ENCODE peak calls at places on chromosome 12, in eight cellular contexts. S is stomach, Q is neural progenitor cell, W is brain microvascular endothelial cell, H is cardiac muscle cell, X is activated B cell treated with CpG ODN at 0.5 μM for 24 hours, Z is HepG2, F is HFFc6. J is an unnamed sample.

GRCh38 chr12:107228076-107228475 is 134.7 kb upstream of the CRY1 start:
- DNase-seq in F (no peak), H (no peak), Z (no peak), S (no peak), X (no peak), W (no peak), Q (peak), J (no peak)

GRCh38 chr12:96371787-96372699 is 28.2 kb downstream of the CDK17 start:
- DNase-seq in W (no peak), Q (peak), F (no peak), X (no peak), H (no peak), Z (no peak), S (no peak), J (no peak)

GRCh38 chr12:61536525-61536924 is 723.7 kb upstream of the USP15 start:
- DNase-seq in F (no peak), H (no peak), Z (no peak), X (no peak), Q (no peak), W (peak), S (no peak), J (no peak)

GRCh38 chr12:46452061-46452615 is 79.6 kb upstream of the SLC38A2 start:
- DNase-seq in F (peak), W (no peak), Q (no peak), H (no peak), X (no peak), Z (peak), S (no peak), J (no peak)

GRCh38 chr12:28955921-28956320 is 193.2 kb upstream of the FAR2 start:
- DNase-seq in F (no peak), W (no peak), Q (no peak), X (no peak), S (no peak), H (no peak), Z (no peak), J (no peak)

GRCh38 chr12:92431146-92431545 is 271.6 kb upstream of the PLEKHG7 start:
- DNase-seq in W (no peak), Z (no peak), Q (peak), F (no peak), X (peak), S (no peak), H (no peak), J (peak)

GRCh38 chr12:115528466-115528865 is 749.0 kb downstream of the MED13L start:
- DNase-seq in W (no peak), F (peak), S (no peak), H (no peak), Z (no peak), Q (no peak), X (no peak), J (no peak)

GRCh38 chr12:132491349-132491663 is 1.4 kb downstream of the FBRSL1 start:
- DNase-seq in F (no peak), Q (no peak), S (no peak), Z (peak), H (no peak), W (no peak), X (no peak), J (no peak)

GRCh38 chr12:26118356-26118755 is 6.5 kb downstream of the BHLHE41 start:
- DNase-seq in X (no peak), S (no peak), Q (no peak), W (no peak), H (no peak), F (no peak), Z (no peak), J (no peak)

GRCh38 chr12:108975024-108975593 is 45.8 kb downstream of the SVOP start:
- DNase-seq in F (no peak), Q (no peak), S (no peak), W (no peak), Z (no peak), X (no peak), H (no peak), J (no peak)

GRCh38 chr12:52606581-52607241 is 5.4 kb upstream of the KRT72 start:
- DNase-seq in F (no peak), X (no peak), H (no peak), Q (no peak), W (no peak), Z (no peak), S (no peak), J (no peak)

GRCh38 chr12:107822356-107822755 is 47.9 kb downstream of the ASCL4 start:
- DNase-seq in H (no peak), W (no peak), Q (peak), F (no peak), X (no peak), Z (no peak), S (no peak), J (no peak)

GRCh38 chr12:116534341-116535121 is 24.6 kb upstream of the MAP1LC3B2 start:
- DNase-seq in Q (peak), F (no peak), H (no peak), Z (no peak), S (no peak), X (no peak), W (no peak), J (no peak)

GRCh38 chr12:59283012-59283411 is 312.8 kb upstream of the SLC16A7 start:
- DNase-seq in F (no peak), W (no peak), X (no peak), Z (no peak), H (no peak), Q (peak), S (no peak), J (no peak)

DNA sequence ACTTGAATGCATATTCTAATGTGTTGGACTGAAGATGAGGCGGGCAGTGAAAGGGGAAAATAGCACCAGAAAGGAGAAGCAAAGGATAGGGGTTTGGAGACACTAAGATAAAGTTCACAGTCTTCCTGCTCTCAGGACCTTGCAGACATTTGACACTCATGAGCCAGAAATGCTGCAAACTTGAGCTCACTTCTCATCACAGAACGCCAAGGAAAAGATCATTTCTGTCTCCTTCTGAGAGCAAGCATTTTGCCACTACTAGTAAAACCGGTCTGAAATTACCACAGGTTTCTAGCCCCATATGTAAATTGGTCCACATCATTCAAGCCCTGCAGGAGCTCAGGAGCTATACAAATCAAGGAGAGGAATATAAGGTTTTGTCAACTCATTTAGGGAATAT is 44.6 kb upstream of the ANO2 start:
- DNase-seq in W (no peak), X (no peak), Z (no peak), F (no peak), Q (no peak), S (no peak), H (no peak), J (no peak)
- TF ChIP-seq CTCF in W (no peak), X (no peak), Z (no peak), F (no peak), Q (no peak), S (no peak), H (no peak), J (no peak)

DNA sequence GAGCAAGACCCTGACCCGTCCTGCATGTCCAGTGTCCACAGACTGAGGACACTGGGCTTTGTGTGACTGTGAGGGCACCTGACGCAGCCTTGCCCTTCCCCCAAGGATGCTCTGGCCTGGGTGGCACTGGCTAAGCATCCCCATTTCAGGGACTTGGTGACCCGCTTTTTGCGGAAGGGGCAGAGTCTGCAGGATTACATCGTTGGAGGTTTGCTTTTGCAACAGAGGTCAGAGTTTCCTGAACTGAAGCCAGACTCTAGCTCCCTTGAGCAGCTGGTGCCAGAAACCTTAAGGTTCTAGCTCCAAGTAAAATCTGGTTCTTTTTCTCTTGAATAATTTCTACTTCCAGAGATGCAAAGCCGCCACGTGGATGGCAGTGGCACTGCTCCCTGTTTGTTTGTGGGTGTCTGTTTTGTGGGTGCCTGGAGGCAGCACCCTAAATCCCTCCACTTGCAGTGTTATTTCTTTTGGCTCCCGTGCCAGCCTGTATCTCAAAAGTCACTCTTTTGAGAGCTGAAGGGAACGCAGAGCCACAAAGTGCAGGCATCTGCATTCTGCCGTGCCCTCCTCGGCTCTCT is 184.7 kb downstream of the TSPAN9 start:
- DNase-seq in Q (no peak), Z (no peak), H (no peak), X (no peak), F (no peak), W (no peak), S (no peak), J (no peak)
- TF ChIP-seq CTCF in Q (no peak), Z (no peak), H (peak), X (no peak), F (peak), W (peak), S (no peak), J (no peak)

GRCh38 chr12:112450725-112451124 is 32.0 kb downstream of the PTPN11 start:
- DNase-seq in X (no peak), S (no peak), F (no peak), Z (no peak), H (no peak), W (no peak), Q (no peak), J (no peak)
- TF ChIP-seq CTCF in X (no peak), S (no peak), F (no peak), Z (peak), H (no peak), W (no peak), Q (peak), J (no peak)

DNA sequence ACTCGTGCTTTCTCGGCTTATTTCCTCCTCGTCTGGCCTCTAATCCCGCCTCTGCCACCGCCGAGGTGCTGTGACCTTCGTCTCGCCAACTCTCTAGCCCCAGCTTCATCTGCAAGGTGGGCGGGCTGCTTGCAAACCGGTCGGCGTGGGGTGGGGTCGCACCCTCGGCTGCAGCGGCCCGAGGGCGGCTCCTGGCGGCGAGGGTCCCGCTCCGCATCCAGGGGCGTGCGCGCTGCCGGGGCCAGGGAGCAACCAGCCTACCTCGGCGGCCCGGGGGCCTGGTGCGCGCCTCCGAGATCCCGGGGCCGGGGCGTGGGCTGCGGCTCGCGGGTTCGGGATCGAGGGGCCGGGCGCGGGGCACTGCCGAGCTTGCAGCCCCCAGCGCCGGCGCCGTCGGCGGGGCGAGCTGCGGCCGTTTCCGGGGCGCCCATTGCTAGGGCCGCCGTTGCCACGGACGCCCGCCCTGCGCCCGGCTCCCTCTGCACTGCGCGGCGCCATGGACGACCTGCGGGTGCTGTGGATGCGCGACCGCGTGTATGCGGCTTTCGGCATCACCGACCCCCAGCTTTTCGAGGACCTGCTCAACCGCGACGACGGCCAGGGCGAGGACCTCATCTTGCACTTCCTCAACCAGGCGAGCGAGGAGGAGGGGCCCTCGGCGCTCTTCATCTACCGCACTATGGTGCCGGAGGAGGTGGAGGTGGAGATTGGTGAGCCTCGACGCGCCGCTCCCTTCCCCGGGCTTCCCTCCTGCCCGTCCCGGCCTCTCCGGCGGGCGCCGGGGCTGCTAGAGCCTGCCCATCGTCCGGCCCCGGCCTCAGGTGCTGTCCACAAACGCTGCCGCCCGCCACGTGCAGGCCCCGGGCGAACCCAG is at the start of gene DNAH10:
- DNase-seq in F (no peak), H (peak), W (no peak), S (no peak), Z (peak), X (peak), Q (peak), J (peak)
- TF ChIP-seq CTCF in F (peak), H (peak), W (no peak), S (no peak), Z (peak), X (no peak), Q (peak), J (peak)

DNA sequence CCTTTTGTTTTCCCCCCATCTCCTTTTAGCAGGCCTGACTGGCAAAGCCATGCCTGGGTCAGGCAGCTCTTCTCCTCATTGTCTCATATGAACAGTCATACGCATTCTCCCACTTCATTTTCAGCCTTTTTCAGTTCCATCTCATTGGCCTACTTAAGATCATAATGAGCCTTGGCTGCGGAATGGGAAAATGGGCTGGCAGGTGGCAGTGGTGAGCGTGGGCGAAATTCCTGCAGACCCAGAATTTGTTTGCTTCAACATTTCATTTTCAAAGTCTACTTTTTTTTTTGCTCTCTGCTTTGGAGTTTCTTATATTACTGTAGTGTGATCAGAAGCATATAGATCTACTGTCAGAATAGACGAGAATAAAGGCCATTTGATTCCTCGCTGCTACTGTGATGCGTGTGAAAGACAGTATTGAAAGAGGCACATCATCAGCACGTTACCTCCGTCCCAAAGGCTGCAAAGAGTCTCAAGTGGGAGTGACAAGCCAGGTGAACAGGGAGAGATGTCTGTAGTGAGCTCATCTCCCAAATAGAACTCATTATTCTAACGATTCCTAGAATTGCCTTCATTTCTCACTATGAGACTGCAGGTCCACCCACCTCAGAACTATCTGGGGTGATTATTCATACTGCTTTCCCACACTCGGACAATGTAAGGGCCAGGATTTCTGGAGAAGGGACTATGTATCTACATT is 73.7 kb downstream of the TBK1 start:
- DNase-seq in H (no peak), F (no peak), X (no peak), W (no peak), S (no peak), Q (no peak), Z (no peak), J (no peak)
- TF ChIP-seq CTCF in H (no peak), F (no peak), X (no peak), W (no peak), S (no peak), Q (peak), Z (no peak), J (no peak)

DNA sequence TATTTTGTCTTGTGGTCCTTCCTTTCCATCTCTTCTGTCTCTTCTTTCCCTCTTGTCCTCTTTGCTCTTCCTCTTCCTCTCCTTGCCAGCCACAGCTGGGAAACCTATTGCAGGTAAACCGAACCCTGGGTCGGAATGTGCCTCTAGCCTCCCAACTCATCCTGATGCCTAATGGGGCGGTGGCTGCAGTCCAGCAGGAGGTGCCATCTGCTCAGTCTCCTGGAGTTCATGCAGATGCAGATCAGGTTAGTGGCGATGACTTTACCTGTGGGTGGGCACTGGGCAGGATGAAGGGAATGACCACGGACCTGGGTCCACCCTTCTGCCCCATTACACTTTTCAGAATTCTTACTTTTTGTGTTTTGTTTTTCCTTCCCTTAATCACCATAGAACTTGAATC is 8.2 kb downstream of the PHC1 start:
- DNase-seq in W (no peak), Z (no peak), H (no peak), Q (no peak), F (no peak), X (no peak), S (no peak), J (no peak)
- TF ChIP-seq CTCF in W (no peak), Z (peak), H (no peak), Q (no peak), F (no peak), X (no peak), S (no peak), J (no peak)

J was measured in natural killer cell.